ENCODE peak calls at places on chromosomes 12 and 14, in ten cellular contexts. B, D, Y, K, A, E, J, P, H and S are unnamed samples.

GRCh38 chr12:14952295-14952995 is 9.0 kb downstream of the ARHGDIB start:
- DNase-seq in B (peak), D (peak), Y (no peak), K (peak), A (no peak), E (peak), J (no peak), P (no peak), H (no peak), S (peak)

GRCh38 chr12:6949063-6949594 is 2.0 kb upstream of the PTPN6 start:
- DNase-seq in B (no peak), D (no peak), Y (no peak), K (no peak), A (no peak), E (no peak), J (no peak), P (no peak), H (no peak), S (no peak)

GRCh38 chr14:55366271-55366670 is 45.4 kb downstream of the ATG14 start:
- DNase-seq in B (no peak), D (peak), Y (no peak), K (no peak), A (no peak), E (no peak), J (no peak), P (no peak), H (no peak), S (no peak)

GRCh38 chr12:98058838-98059237 is 456.6 kb upstream of the TMPO start:
- DNase-seq in B (no peak), D (no peak), Y (no peak), K (no peak), A (no peak), E (no peak), J (peak), P (peak), H (no peak), S (no peak)

GRCh38 chr14:59428581-59429012 is 36.6 kb downstream of the GPR135 start:
- DNase-seq in B (peak), D (peak), Y (no peak), K (no peak), A (no peak), E (no peak), J (no peak), P (no peak), H (no peak), S (no peak)

GRCh38 chr12:15852383-15852782 is 29.8 kb upstream of the STRAP start:
- DNase-seq in B (no peak), D (peak), Y (no peak), K (no peak), A (no peak), E (no peak), J (no peak), P (no peak), H (no peak), S (no peak)

GRCh38 chr14:85531141-85531593 is 1.2 kb downstream of the FLRT2 start:
- DNase-seq in B (no peak), D (peak), Y (peak), K (no peak), A (no peak), E (no peak), J (no peak), P (peak), H (no peak), S (no peak)

GRCh38 chr14:64726585-64726890 is 22.3 kb downstream of the PLEKHG3 start:
- DNase-seq in B (peak), D (peak), Y (no peak), K (no peak), A (no peak), E (no peak), J (peak), P (no peak), H (no peak), S (peak)

GRCh38 chr12:31929140-31929526 is 30.1 kb upstream of the RESF1 start:
- DNase-seq in B (no peak), D (no peak), Y (no peak), K (no peak), A (no peak), E (no peak), J (no peak), P (no peak), H (no peak), S (no peak)

GRCh38 chr14:49880267-49881064 is 12.4 kb upstream of the ARF6 start:
- DNase-seq in B (no peak), D (no peak), Y (no peak), K (no peak), A (no peak), E (no peak), J (no peak), P (no peak), H (no peak), S (no peak)

GRCh38 chr12:109785854-109786253 is 47.3 kb downstream of the TRPV4 start:
- DNase-seq in B (no peak), D (no peak), Y (no peak), K (no peak), A (no peak), E (no peak), J (no peak), P (no peak), H (no peak), S (no peak)

GRCh38 chr14:60163741-60164140 is 1.5 kb downstream of the DHRS7 start:
- DNase-seq in B (no peak), D (no peak), Y (no peak), K (no peak), A (no peak), E (peak), J (peak), P (peak), H (no peak), S (peak)

GRCh38 chr14:52175982-52176502 is 91.5 kb upstream of the PTGDR start:
- DNase-seq in B (no peak), D (no peak), Y (no peak), K (no peak), A (peak), E (no peak), J (no peak), P (no peak), H (no peak), S (no peak)

GRCh38 chr14:79967001-79967400 is 244.3 kb downstream of the DIO2 start:
- DNase-seq in B (no peak), D (no peak), Y (no peak), K (no peak), A (no peak), E (no peak), J (no peak), P (no peak), H (no peak), S (no peak)

GRCh38 chr12:123907726-123908476 is 64.7 kb downstream of the CCDC92 start:
- DNase-seq in B (peak), D (peak), Y (no peak), K (no peak), A (no peak), E (no peak), J (no peak), P (peak), H (no peak), S (no peak)

GRCh38 chr12:115132145-115132544 is 448.2 kb upstream of the TBX3 start:
- DNase-seq in B (no peak), D (peak), Y (no peak), K (no peak), A (no peak), E (no peak), J (no peak), P (no peak), H (no peak), S (no peak)